ENCODE peak calls at places on chromosomes 6 and 20, in four cellular contexts. T, K, B and Y are unnamed samples.

GRCh38 chr6:156396791-156397418 is 380.3 kb upstream of the ARID1B start:
- DNase-seq in T (no peak), B (no peak), K (no peak), Y (peak)

GRCh38 chr20:16350465-16350864 is 222.8 kb downstream of the KIF16B start:
- DNase-seq in K (no peak), B (no peak), T (no peak), Y (no peak)

GRCh38 chr20:48769111-48769879 is 58.5 kb downstream of the PREX1 start:
- DNase-seq in B (no peak), T (peak), K (no peak), Y (no peak)

GRCh38 chr6:35096129-35096852 is 44.8 kb downstream of the TCP11 start:
- DNase-seq in K (no peak), T (no peak), B (peak), Y (no peak)

GRCh38 chr20:33999025-33999629 is 5.4 kb downstream of the RALY start:
- DNase-seq in K (no peak), B (no peak), T (no peak), Y (no peak)

GRCh38 chr6:30963641-30964040 is 19.9 kb upstream of the MUC21 start:
- DNase-seq in T (no peak), K (no peak), B (no peak), Y (no peak)

GRCh38 chr6:47134476-47135189 is 92.5 kb upstream of the ADGRF1 start:
- DNase-seq in T (peak), K (no peak), B (peak), Y (no peak)

GRCh38 chr20:53708129-53708968 is 114.7 kb upstream of the ZNF217 start:
- DNase-seq in B (no peak), K (peak), T (no peak), Y (no peak)

GRCh38 chr20:24964518-24964838 is 15.4 kb downstream of the CST7 start:
- DNase-seq in K (no peak), B (no peak), T (no peak), Y (no peak)

GRCh38 chr6:29014729-29015608 is 9.9 kb upstream of the ZNF311 start:
- DNase-seq in B (no peak), T (no peak), K (no peak), Y (no peak)

GRCh38 chr6:168459572-168459971 is 18.6 kb downstream of the SMOC2 start:
- DNase-seq in B (no peak), K (no peak), T (no peak), Y (no peak)

GRCh38 chr20:934186-934840 is 18.2 kb upstream of the ANGPT4 start:
- DNase-seq in T (no peak), B (no peak), K (no peak), Y (peak)

GRCh38 chr6:11964101-11964500 is 48.0 kb upstream of the HIVEP1 start:
- DNase-seq in K (no peak), B (no peak), T (no peak), Y (no peak)

GRCh38 chr6:106586815-106587214 is 42.5 kb downstream of the RTN4IP1 start:
- DNase-seq in B (no peak), K (no peak), T (no peak), Y (no peak)

GRCh38 chr20:19770375-19770774 is 12.3 kb downstream of the RIN2 start:
- DNase-seq in B (no peak), K (no peak), T (no peak), Y (no peak)

GRCh38 chr6:111631930-111632460 is 26.3 kb upstream of the TRAF3IP2 start:
- DNase-seq in K (no peak), B (no peak), T (no peak), Y (peak)

GRCh38 chr20:64159286-64159680 is 5.0 kb upstream of the MYT1 start:
- DNase-seq in K (no peak), B (no peak), T (no peak), Y (no peak)

GRCh38 chr6:129713806-129714338 is 3.9 kb upstream of the ARHGAP18 start:
- DNase-seq in B (no peak), K (no peak), T (no peak), Y (no peak)

GRCh38 chr20:50980071-50980681 is 21.6 kb downstream of the MOCS3 start:
- DNase-seq in B (peak), K (no peak), T (no peak), Y (no peak)

GRCh38 chr6:70280462-70280861 is 22.4 kb downstream of the COL9A1 start:
- DNase-seq in B (no peak), K (no peak), T (no peak), Y (peak)

GRCh38 chr6:147043994-147044477 is 160.2 kb upstream of the STXBP5 start:
- DNase-seq in B (no peak), T (no peak), K (no peak), Y (no peak)

GRCh38 chr6:114090626-114091025 is 119.7 kb upstream of the HDAC2 start:
- DNase-seq in K (no peak), T (no peak), B (no peak), Y (no peak)

GRCh38 chr6:62652692-62653328 is 366.8 kb upstream of the KHDRBS2 start:
- DNase-seq in B (no peak), K (no peak), T (peak), Y (no peak)

GRCh38 chr6:80535914-80536565 is 429.6 kb downstream of the BCKDHB start:
- DNase-seq in K (no peak), B (no peak), T (no peak), Y (no peak)

GRCh38 chr6:152318278-152318677 is 318.9 kb downstream of the SYNE1 start:
- DNase-seq in T (no peak), B (no peak), K (no peak), Y (no peak)

GRCh38 chr6:113182370-113183141 is 674.6 kb upstream of the MARCKS start:
- DNase-seq in K (no peak), B (peak), T (no peak), Y (no peak)

GRCh38 chr6:166707045-166707444 is 80.0 kb upstream of the RPS6KA2 start:
- DNase-seq in K (no peak), B (peak), T (no peak), Y (peak)

GRCh38 chr20:62119101-62119500 is 3.2 kb upstream of the LSM14B start:
- DNase-seq in K (no peak), T (no peak), B (no peak), Y (no peak)

GRCh38 chr6:79084693-79085092 is 6.6 kb upstream of the PHIP start:
- DNase-seq in K (no peak), B (peak), T (no peak), Y (no peak)

GRCh38 chr20:34575271-34575670 is 16.8 kb downstream of the MAP1LC3A start:
- DNase-seq in B (no peak), T (no peak), K (no peak), Y (no peak)

GRCh38 chr6:130365166-130366010 is 429 bp upstream of the TMEM200A start:
- DNase-seq in T (peak), B (peak), K (no peak), Y (peak)

GRCh38 chr6:36170704-36171103 is 25.8 kb upstream of the BRPF3 start:
- DNase-seq in T (no peak), K (no peak), B (no peak), Y (no peak)

GRCh38 chr6:25935953-25936352 is 5.5 kb upstream of the SLC17A2 start:
- DNase-seq in T (no peak), K (no peak), B (no peak), Y (no peak)

GRCh38 chr20:34199183-34199582 is 42.0 kb upstream of the ASIP start:
- DNase-seq in K (no peak), B (no peak), T (no peak), Y (no peak)

GRCh38 chr20:62726276-62726675 is 17.6 kb downstream of the NTSR1 start:
- DNase-seq in T (no peak), K (no peak), B (no peak), Y (no peak)

GRCh38 chr20:38970302-38970701 is 8.2 kb downstream of the DHX35 start:
- DNase-seq in K (no peak), B (no peak), T (no peak), Y (no peak)

GRCh38 chr6:142883011-142883410 is 62.0 kb downstream of the HIVEP2 start:
- DNase-seq in T (no peak), K (no peak), B (no peak), Y (no peak)

GRCh38 chr6:153511896-153512496 is 380.9 kb upstream of the RGS17 start:
- DNase-seq in T (peak), B (peak), K (no peak), Y (no peak)
- TF ChIP-seq MAX in T (no peak), B (no peak), K (no peak), Y (no peak)

DNA sequence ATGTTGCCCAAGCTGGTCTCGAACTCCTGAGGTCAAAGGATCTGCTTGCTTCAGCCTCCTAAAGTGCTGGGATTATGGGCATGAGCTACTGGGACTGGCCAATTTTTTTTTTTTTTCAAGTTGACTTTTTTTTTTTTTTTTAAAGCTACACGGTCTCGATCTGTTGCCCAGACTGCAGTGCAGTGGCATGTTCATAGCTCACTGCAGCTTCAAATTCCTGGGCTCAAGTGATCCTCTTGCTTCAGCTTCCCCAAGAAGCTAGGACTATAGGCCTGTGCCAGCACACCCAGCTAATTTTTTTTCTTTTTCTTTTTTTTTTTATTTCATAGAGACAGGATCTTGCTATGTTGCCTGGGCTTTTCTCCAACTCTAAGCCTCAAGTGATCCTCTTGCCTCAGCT is 59.5 kb downstream of the NCOA3 start:
- DNase-seq in K (no peak), T (no peak), B (no peak), Y (no peak)
- TF ChIP-seq ESRRA in K (no peak), T (no peak), B (no peak), Y (no peak)

GRCh38 chr6:160895562-160895961 is 96.0 kb upstream of the MAP3K4 start:
- DNase-seq in T (no peak), K (no peak), B (no peak), Y (no peak)
- TF ChIP-seq CREB1 in T (no peak), K (no peak), B (no peak), Y (no peak)

GRCh38 chr6:1606533-1607235 is 3.0 kb upstream of the FOXC1 start:
- DNase-seq in T (no peak), K (no peak), B (no peak), Y (peak)
- TF ChIP-seq MAX in T (no peak), K (no peak), B (no peak), Y (no peak)

GRCh38 chr20:58713801-58714339 is 21.3 kb downstream of the NPEPL1 start:
- DNase-seq in K (no peak), B (no peak), T (no peak), Y (peak)

GRCh38 chr20:58715709-58716475 is 23.3 kb downstream of the NPEPL1 start:
- DNase-seq in K (no peak), T (no peak), B (no peak), Y (no peak)

GRCh38 chr20:58712823-58713731 is 20.5 kb downstream of the NPEPL1 start:
- DNase-seq in T (no peak), K (no peak), B (no peak), Y (peak)

GRCh38 chr20:58714923-58715708 is 22.5 kb downstream of the NPEPL1 start:
- DNase-seq in T (no peak), B (no peak), K (no peak), Y (no peak)

DNA sequence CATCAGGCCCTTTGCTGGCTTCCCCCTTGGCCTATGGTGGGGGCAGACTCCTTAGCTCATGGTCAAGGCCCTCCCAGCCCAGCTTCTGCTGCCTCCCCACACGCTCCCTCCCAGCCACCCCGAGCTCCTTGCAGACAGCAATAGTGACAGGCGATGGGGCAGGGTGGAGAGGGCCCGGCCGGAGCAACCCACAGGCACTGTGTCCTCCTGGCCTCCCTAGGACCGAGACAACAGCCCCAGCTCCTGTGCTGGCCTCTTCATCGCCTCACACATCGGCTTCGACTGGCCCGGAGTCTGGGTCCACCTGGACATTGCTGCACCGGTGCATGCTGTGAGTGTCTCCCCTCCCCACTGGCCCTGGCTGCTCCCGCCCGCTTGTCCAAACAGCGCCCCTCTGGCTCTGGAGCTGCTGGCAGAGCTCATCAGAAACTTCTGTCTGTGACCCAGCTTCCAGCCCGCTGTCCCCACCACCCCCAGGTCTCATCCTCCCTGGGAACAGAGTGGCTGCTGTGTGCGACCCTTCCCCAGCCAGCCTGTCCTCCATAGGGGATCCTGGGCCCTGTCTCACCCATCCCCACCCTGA is 21.8 kb downstream of the NPEPL1 start:
- DNase-seq in T (no peak), B (no peak), K (no peak), Y (peak)
- TF ChIP-seq ESRRA in T (no peak), B (no peak), K (no peak), Y (no peak)